ENCODE peak calls at places on chromosomes 5 and 9, in four cellular contexts. Q is C1 segment of cervical spinal cord, V is T follicular helper cell, A is COR-L47. L is an unnamed sample.

GRCh38 chr5:78964889-78965288 is 20.2 kb downstream of the ARSB start:
- DNase-seq in Q (no peak), V (no peak), A (peak; percentile 44), L (no peak)

GRCh38 chr5:168865973-168866372 is 286.8 kb upstream of the PANK3 start:
- DNase-seq in Q (no peak), V (no peak), A (no peak), L (no peak)

GRCh38 chr5:91390268-91390667 is 7.2 kb upstream of the ARRDC3 start:
- DNase-seq in Q (no peak), V (no peak), A (no peak), L (no peak)

GRCh38 chr9:110208031-110208430 is at the start of gene C9orf152:
- DNase-seq in Q (no peak), V (no peak), A (no peak), L (no peak)

GRCh38 chr9:126982215-126983002 is 67.8 kb downstream of the RALGPS1 start:
- DNase-seq in Q (no peak), V (no peak), A (no peak), L (no peak)

GRCh38 chr5:54443264-54443663 is 12.2 kb upstream of the HSPB3 start:
- DNase-seq in Q (no peak), V (no peak), A (peak; percentile 1), L (no peak)

GRCh38 chr9:136623016-136623848 is 39.5 kb upstream of the EGFL7 start:
- DNase-seq in Q (no peak), V (no peak), A (no peak), L (no peak)

GRCh38 chr9:89446440-89447310 is 51.2 kb downstream of the SEMA4D start:
- DNase-seq in Q (no peak), V (no peak), A (no peak), L (no peak)

GRCh38 chr5:129945031-129945430 is 40.8 kb downstream of the CHSY3 start:
- DNase-seq in Q (no peak), V (no peak), A (no peak), L (no peak)

GRCh38 chr5:172713113-172713808 is 57.7 kb downstream of the DUSP1 start:
- DNase-seq in Q (peak; percentile 36), V (peak; percentile 60), A (no peak), L (peak; percentile 78)

GRCh38 chr9:18623201-18623600 is 149.2 kb downstream of the ADAMTSL1 start:
- DNase-seq in Q (no peak), V (no peak), A (no peak), L (no peak)

GRCh38 chr5:138438724-138439536 is at the start of gene REEP2:
- DNase-seq in Q (no peak), V (peak; percentile 36), A (peak; percentile 67), L (peak; percentile 46)

GRCh38 chr9:107919263-107919662 is 429.7 kb upstream of the KLF4 start:
- DNase-seq in Q (no peak), V (no peak), A (no peak), L (no peak)

GRCh38 chr9:120327322-120327721 is 252.6 kb downstream of the CDK5RAP2 start:
- DNase-seq in Q (no peak), V (no peak), A (no peak), L (no peak)

GRCh38 chr5:154535535-154535934 is 57.5 kb upstream of the HAND1 start:
- DNase-seq in Q (no peak), V (no peak), A (no peak), L (no peak)

GRCh38 chr5:68849103-68849502 is 244.7 kb upstream of the SLC30A5 start:
- DNase-seq in Q (no peak), V (no peak), A (no peak), L (no peak)

GRCh38 chr5:76379316-76379715 is 23.8 kb upstream of the IQGAP2 start:
- DNase-seq in Q (no peak), V (no peak), A (no peak), L (no peak)

GRCh38 chr5:135209495-135209837 is 175.4 kb upstream of the PITX1 start:
- DNase-seq in Q (no peak), V (no peak), A (no peak), L (no peak)

GRCh38 chr9:133086894-133087293 is 25.1 kb downstream of the CEL start:
- DNase-seq in Q (no peak), V (no peak), A (no peak), L (no peak)

GRCh38 chr9:114387678-114388431 is at the start of gene AKNA:
- DNase-seq in Q (peak; percentile 76), V (peak; percentile 75), A (no peak), L (peak; percentile 77)

GRCh38 chr9:16637938-16638337 is 232.5 kb downstream of the BNC2 start:
- DNase-seq in Q (no peak), V (no peak), A (no peak), L (no peak)

GRCh38 chr5:89302102-89302891 is 419.3 kb upstream of the MEF2C start:
- DNase-seq in Q (no peak), V (no peak), A (no peak), L (no peak)

GRCh38 chr9:100379862-100380261 is 27.1 kb upstream of the TEX10 start:
- DNase-seq in Q (no peak), V (no peak), A (no peak), L (no peak)

GRCh38 chr9:133088146-133088750 is 26.5 kb downstream of the CEL start:
- DNase-seq in Q (no peak), V (no peak), A (no peak), L (no peak)

GRCh38 chr5:6424110-6424659 is 24.5 kb upstream of the UBE2QL1 start:
- DNase-seq in Q (no peak), V (no peak), A (no peak), L (no peak)

GRCh38 chr5:77390795-77391194 is 101.3 kb downstream of the WDR41 start:
- DNase-seq in Q (no peak), V (no peak), A (no peak), L (no peak)

GRCh38 chr5:36932056-36932455 is 55.5 kb downstream of the NIPBL start:
- DNase-seq in Q (no peak), V (no peak), A (no peak), L (no peak)

GRCh38 chr5:13866792-13867191 is 77.7 kb downstream of the DNAH5 start:
- DNase-seq in Q (no peak), V (no peak), A (no peak), L (no peak)